ENCODE peak calls at places on chromosome 3, in five cellular contexts. One of them, this sample, is unnamed.

GRCh38 chr3:15291589-15292541 is 40.5 kb downstream of the SH3BP5 start:
- DNase-seq in pancreas: no peak
- DNase-seq in progenitor cell of endocrine pancreas: no peak
- DNase-seq in fibroblast of mammary gland: peak; percentile 55
- DNase-seq in Calu3: no peak
- DNase-seq in this sample: no peak

GRCh38 chr3:147680820-147681488 is 271.8 kb downstream of the ZIC1 start:
- DNase-seq in pancreas: no peak
- DNase-seq in progenitor cell of endocrine pancreas: no peak
- DNase-seq in fibroblast of mammary gland: no peak
- DNase-seq in Calu3: no peak
- DNase-seq in this sample: no peak

GRCh38 chr3:170222647-170223541 is 670 bp downstream of the PRKCI start:
- DNase-seq in pancreas: peak; percentile 42
- DNase-seq in progenitor cell of endocrine pancreas: no peak
- DNase-seq in fibroblast of mammary gland: peak; percentile 32
- DNase-seq in Calu3: peak; percentile 58
- DNase-seq in this sample: no peak

GRCh38 chr3:13851997-13852637 is 27.8 kb downstream of the WNT7A start:
- DNase-seq in pancreas: no peak
- DNase-seq in progenitor cell of endocrine pancreas: no peak
- DNase-seq in fibroblast of mammary gland: no peak
- DNase-seq in Calu3: no peak
- DNase-seq in this sample: no peak

GRCh38 chr3:52259035-52259434 is 13.5 kb downstream of the PPM1M start:
- DNase-seq in pancreas: no peak
- DNase-seq in progenitor cell of endocrine pancreas: no peak
- DNase-seq in fibroblast of mammary gland: no peak
- DNase-seq in Calu3: no peak
- DNase-seq in this sample: no peak

GRCh38 chr3:147400999-147401398 is 5.3 kb downstream of the ZIC4 start:
- DNase-seq in pancreas: no peak
- DNase-seq in progenitor cell of endocrine pancreas: no peak
- DNase-seq in fibroblast of mammary gland: no peak
- DNase-seq in Calu3: no peak
- DNase-seq in this sample: no peak

GRCh38 chr3:125137432-125138033 is 75.0 kb downstream of the SLC12A8 start:
- DNase-seq in pancreas: no peak
- DNase-seq in progenitor cell of endocrine pancreas: no peak
- DNase-seq in fibroblast of mammary gland: peak; percentile 89
- DNase-seq in Calu3: no peak
- DNase-seq in this sample: no peak

GRCh38 chr3:61562042-61562809 is 855 bp downstream of the PTPRG start:
- DNase-seq in pancreas: peak; percentile 22
- DNase-seq in progenitor cell of endocrine pancreas: peak; percentile 10
- DNase-seq in fibroblast of mammary gland: no peak
- DNase-seq in Calu3: no peak
- DNase-seq in this sample: peak; percentile 49

GRCh38 chr3:149473314-149473990 is 1.0 kb upstream of the TM4SF4 start:
- DNase-seq in pancreas: peak; percentile 71
- DNase-seq in progenitor cell of endocrine pancreas: no peak
- DNase-seq in fibroblast of mammary gland: peak; percentile 71
- DNase-seq in Calu3: peak; percentile 93
- DNase-seq in this sample: no peak

GRCh38 chr3:167110906-167111305 is 269.2 kb downstream of the ZBBX start:
- DNase-seq in pancreas: no peak
- DNase-seq in progenitor cell of endocrine pancreas: no peak
- DNase-seq in fibroblast of mammary gland: peak; percentile 53
- DNase-seq in Calu3: peak; percentile 7
- DNase-seq in this sample: no peak

GRCh38 chr3:149020196-149020838 is 29.0 kb downstream of the GYG1 start:
- DNase-seq in pancreas: no peak
- DNase-seq in progenitor cell of endocrine pancreas: no peak
- DNase-seq in fibroblast of mammary gland: no peak
- DNase-seq in Calu3: no peak
- DNase-seq in this sample: no peak

GRCh38 chr3:148604270-148605085 is 93.2 kb upstream of the AGTR1 start:
- DNase-seq in pancreas: no peak
- DNase-seq in progenitor cell of endocrine pancreas: no peak
- DNase-seq in fibroblast of mammary gland: peak; percentile 77
- DNase-seq in Calu3: peak; percentile 19
- DNase-seq in this sample: no peak

GRCh38 chr3:107928084-107928445 is 162.8 kb downstream of the CD47 start:
- DNase-seq in pancreas: no peak
- DNase-seq in progenitor cell of endocrine pancreas: no peak
- DNase-seq in fibroblast of mammary gland: peak; percentile 59
- DNase-seq in Calu3: no peak
- DNase-seq in this sample: no peak

GRCh38 chr3:102158080-102158756 is 276.6 kb upstream of the ZPLD1 start:
- DNase-seq in pancreas: no peak
- DNase-seq in progenitor cell of endocrine pancreas: no peak
- DNase-seq in fibroblast of mammary gland: peak; percentile 36
- DNase-seq in Calu3: no peak
- DNase-seq in this sample: no peak

GRCh38 chr3:162117961-162118360 is 621.4 kb downstream of the OTOL1 start:
- DNase-seq in pancreas: no peak
- DNase-seq in progenitor cell of endocrine pancreas: no peak
- DNase-seq in fibroblast of mammary gland: no peak
- DNase-seq in Calu3: no peak
- DNase-seq in this sample: no peak

GRCh38 chr3:58559586-58559985 is 17.6 kb downstream of the FAM107A start:
- DNase-seq in pancreas: peak; percentile 4
- DNase-seq in progenitor cell of endocrine pancreas: no peak
- DNase-seq in fibroblast of mammary gland: no peak
- DNase-seq in Calu3: no peak
- DNase-seq in this sample: no peak

GRCh38 chr3:138114431-138114918 is 933 bp downstream of the DZIP1L start:
- DNase-seq in pancreas: no peak
- DNase-seq in progenitor cell of endocrine pancreas: no peak
- DNase-seq in fibroblast of mammary gland: peak; percentile 28
- DNase-seq in Calu3: peak; percentile 26
- DNase-seq in this sample: peak; percentile 11

GRCh38 chr3:151276038-151277027 is 2.0 kb downstream of the P2RY14 start:
- DNase-seq in pancreas: no peak
- DNase-seq in progenitor cell of endocrine pancreas: no peak
- DNase-seq in fibroblast of mammary gland: no peak
- DNase-seq in Calu3: no peak
- DNase-seq in this sample: no peak

GRCh38 chr3:47367631-47368030 is 13.2 kb upstream of the PTPN23 start:
- DNase-seq in pancreas: no peak
- DNase-seq in progenitor cell of endocrine pancreas: no peak
- DNase-seq in fibroblast of mammary gland: no peak
- DNase-seq in Calu3: no peak
- DNase-seq in this sample: no peak

GRCh38 chr3:36965440-36965839 is 20.6 kb upstream of the TRANK1 start:
- DNase-seq in pancreas: no peak
- DNase-seq in progenitor cell of endocrine pancreas: no peak
- DNase-seq in fibroblast of mammary gland: no peak
- DNase-seq in Calu3: peak; percentile 52
- DNase-seq in this sample: no peak

GRCh38 chr3:18424862-18425640 is at the start of gene SATB1:
- DNase-seq in pancreas: peak; percentile 93
- DNase-seq in progenitor cell of endocrine pancreas: peak; percentile 75
- DNase-seq in fibroblast of mammary gland: peak; percentile 36
- DNase-seq in Calu3: peak; percentile 78
- DNase-seq in this sample: peak; percentile 72

GRCh38 chr3:41569632-41570338 is 370.5 kb downstream of the CTNNB1 start:
- DNase-seq in pancreas: no peak
- DNase-seq in progenitor cell of endocrine pancreas: no peak
- DNase-seq in fibroblast of mammary gland: no peak
- DNase-seq in Calu3: no peak
- DNase-seq in this sample: no peak

GRCh38 chr3:68256635-68257034 is 602.2 kb upstream of the SUCLG2 start:
- DNase-seq in pancreas: no peak
- DNase-seq in progenitor cell of endocrine pancreas: no peak
- DNase-seq in fibroblast of mammary gland: no peak
- DNase-seq in Calu3: no peak
- DNase-seq in this sample: peak; percentile 9

GRCh38 chr3:15527031-15527459 is 5.5 kb upstream of the COLQ start:
- DNase-seq in pancreas: no peak
- DNase-seq in progenitor cell of endocrine pancreas: peak; percentile 12
- DNase-seq in fibroblast of mammary gland: peak; percentile 23
- DNase-seq in Calu3: no peak
- DNase-seq in this sample: peak; percentile 38

GRCh38 chr3:189195302-189195701 is 23.5 kb downstream of the TPRG1 start:
- DNase-seq in pancreas: no peak
- DNase-seq in progenitor cell of endocrine pancreas: no peak
- DNase-seq in fibroblast of mammary gland: peak; percentile 4
- DNase-seq in Calu3: no peak
- DNase-seq in this sample: no peak
- TF ChIP-seq CTCF in pancreas: no peak
- TF ChIP-seq CTCF in progenitor cell of endocrine pancreas: no peak
- TF ChIP-seq CTCF in fibroblast of mammary gland: peak; percentile 33
- TF ChIP-seq CTCF in Calu3: no peak
- TF ChIP-seq CTCF in this sample: no peak

GRCh38 chr3:12194669-12195161 is 36.0 kb upstream of the TIMP4 start:
- DNase-seq in pancreas: no peak
- DNase-seq in progenitor cell of endocrine pancreas: no peak
- DNase-seq in fibroblast of mammary gland: peak; percentile 60
- DNase-seq in Calu3: peak; percentile 83
- DNase-seq in this sample: no peak
- TF ChIP-seq CTCF in pancreas: no peak
- TF ChIP-seq CTCF in progenitor cell of endocrine pancreas: peak; percentile 29
- TF ChIP-seq CTCF in fibroblast of mammary gland: peak; percentile 6
- TF ChIP-seq CTCF in Calu3: peak; percentile 49
- TF ChIP-seq CTCF in this sample: no peak

GRCh38 chr3:27326211-27326948 is 42.8 kb downstream of the NEK10 start:
- DNase-seq in pancreas: no peak
- DNase-seq in progenitor cell of endocrine pancreas: no peak
- DNase-seq in fibroblast of mammary gland: peak; percentile 93
- DNase-seq in Calu3: no peak
- DNase-seq in this sample: no peak

GRCh38 chr3:27323087-27323570 is 46.1 kb downstream of the NEK10 start:
- DNase-seq in pancreas: no peak
- DNase-seq in progenitor cell of endocrine pancreas: no peak
- DNase-seq in fibroblast of mammary gland: no peak
- DNase-seq in Calu3: no peak
- DNase-seq in this sample: no peak

GRCh38 chr3:27326949-27327582 is 42.1 kb downstream of the NEK10 start:
- DNase-seq in pancreas: no peak
- DNase-seq in progenitor cell of endocrine pancreas: no peak
- DNase-seq in fibroblast of mammary gland: no peak
- DNase-seq in Calu3: no peak
- DNase-seq in this sample: no peak

GRCh38 chr3:27324695-27325094 is 44.5 kb downstream of the NEK10 start:
- DNase-seq in pancreas: no peak
- DNase-seq in progenitor cell of endocrine pancreas: no peak
- DNase-seq in fibroblast of mammary gland: no peak
- DNase-seq in Calu3: no peak
- DNase-seq in this sample: no peak

GRCh38 chr3:27325419-27325818 is 43.8 kb downstream of the NEK10 start:
- DNase-seq in pancreas: no peak
- DNase-seq in progenitor cell of endocrine pancreas: no peak
- DNase-seq in fibroblast of mammary gland: no peak
- DNase-seq in Calu3: no peak
- DNase-seq in this sample: no peak
- TF ChIP-seq CTCF in pancreas: no peak
- TF ChIP-seq CTCF in progenitor cell of endocrine pancreas: no peak
- TF ChIP-seq CTCF in fibroblast of mammary gland: no peak
- TF ChIP-seq CTCF in Calu3: no peak
- TF ChIP-seq CTCF in this sample: no peak

DNA sequence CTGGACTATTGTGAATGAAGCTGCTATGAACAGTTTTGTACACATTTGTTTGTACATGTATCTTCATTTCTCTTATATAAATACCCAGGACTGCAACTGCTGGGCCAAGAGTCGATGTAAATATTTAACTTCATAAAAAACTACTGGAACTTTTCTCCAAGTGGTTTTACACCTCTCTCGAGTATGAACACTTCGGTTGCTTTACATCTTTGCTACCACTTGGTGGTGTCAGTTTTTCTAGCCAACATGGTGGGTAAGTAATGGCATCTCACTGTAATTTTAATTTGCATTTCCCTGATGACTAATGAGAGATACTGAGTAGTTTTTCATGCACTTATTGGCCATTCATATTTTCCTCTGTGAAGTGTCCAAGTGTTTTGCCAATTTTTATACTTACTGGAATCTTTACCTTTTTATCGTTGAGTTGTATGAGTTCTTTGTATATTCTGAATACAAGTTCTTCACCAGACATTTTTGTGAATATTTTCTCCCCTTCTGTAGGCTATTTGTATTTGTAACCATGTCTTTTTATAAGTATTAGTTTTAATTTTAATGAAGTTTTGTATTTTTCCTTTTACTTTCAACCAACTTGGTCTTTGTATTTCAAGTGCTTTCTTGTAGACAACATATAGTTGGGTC is 44.4 kb downstream of the PCOLCE2 start:
- DNase-seq in pancreas: no peak
- DNase-seq in progenitor cell of endocrine pancreas: no peak
- DNase-seq in fibroblast of mammary gland: peak; percentile 71
- DNase-seq in Calu3: peak; percentile 46
- DNase-seq in this sample: no peak
- TF ChIP-seq CTCF in pancreas: no peak
- TF ChIP-seq CTCF in progenitor cell of endocrine pancreas: peak; percentile 52
- TF ChIP-seq CTCF in fibroblast of mammary gland: peak; percentile 68
- TF ChIP-seq CTCF in Calu3: peak; percentile 55
- TF ChIP-seq CTCF in this sample: peak; percentile 58

DNA sequence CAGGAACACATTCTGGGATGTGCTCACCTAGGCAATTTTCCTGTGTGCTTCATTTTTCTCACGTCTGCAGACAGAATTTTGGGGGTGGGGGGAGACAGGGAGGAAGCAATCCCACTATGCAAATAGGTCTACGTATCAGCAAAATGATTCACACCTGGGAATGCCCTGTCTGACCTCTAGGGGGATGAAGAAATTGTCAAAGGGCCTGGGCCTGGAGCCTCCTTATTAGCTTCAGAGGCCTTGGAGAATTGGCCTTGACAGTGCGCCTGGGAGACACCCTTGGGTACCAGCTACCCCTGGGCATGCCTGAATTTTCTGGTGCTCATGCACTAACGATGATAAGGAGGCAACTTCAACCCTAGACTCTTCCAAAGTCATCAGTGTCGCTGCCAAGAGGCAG is 207.5 kb downstream of the CADPS start:
- DNase-seq in pancreas: no peak
- DNase-seq in progenitor cell of endocrine pancreas: no peak
- DNase-seq in fibroblast of mammary gland: no peak
- DNase-seq in Calu3: no peak
- DNase-seq in this sample: peak; percentile 18
- TF ChIP-seq CTCF in pancreas: no peak
- TF ChIP-seq CTCF in progenitor cell of endocrine pancreas: peak; percentile 47
- TF ChIP-seq CTCF in fibroblast of mammary gland: no peak
- TF ChIP-seq CTCF in Calu3: no peak
- TF ChIP-seq CTCF in this sample: peak; percentile 66